ENCODE peak calls at places on chromosomes 16 and 17, in five cellular contexts. One of them, this sample, is unnamed. For H3K36me3 and H3K4me1, the result is how much of the 10 kb centered on the place peaks cover.

GRCh38 chr16:89168381-89169189 is 3.0 kb upstream of the CDH15 start:
- DNase-seq in colonic mucosa: no peak
- DNase-seq in neuronal stem cell: no peak
- DNase-seq in endothelial cell of umbilical vein: no peak
- DNase-seq in mesendoderm: no peak
- DNase-seq in this sample: no peak

GRCh38 chr17:1486802-1487695 is 5.4 kb downstream of the MYO1C start:
- DNase-seq in colonic mucosa: peak
- DNase-seq in neuronal stem cell: peak
- DNase-seq in endothelial cell of umbilical vein: peak
- DNase-seq in mesendoderm: peak
- DNase-seq in this sample: peak

GRCh38 chr16:28192811-28193529 is 18.8 kb downstream of the XPO6 start:
- DNase-seq in colonic mucosa: peak
- DNase-seq in neuronal stem cell: no peak
- DNase-seq in endothelial cell of umbilical vein: no peak
- DNase-seq in mesendoderm: no peak
- DNase-seq in this sample: no peak

GRCh38 chr16:526181-527014 is 1.1 kb upstream of the CAPN15 start:
- DNase-seq in colonic mucosa: no peak
- DNase-seq in neuronal stem cell: no peak
- DNase-seq in endothelial cell of umbilical vein: no peak
- DNase-seq in mesendoderm: peak
- DNase-seq in this sample: peak

GRCh38 chr17:48486557-48486956 is 44.3 kb downstream of the HOXB1 start:
- DNase-seq in colonic mucosa: no peak
- DNase-seq in neuronal stem cell: no peak
- DNase-seq in endothelial cell of umbilical vein: no peak
- DNase-seq in mesendoderm: peak
- DNase-seq in this sample: peak

GRCh38 chr17:62819511-62820221 is 11.6 kb upstream of the MARCHF10 start:
- DNase-seq in colonic mucosa: no peak
- DNase-seq in neuronal stem cell: peak
- DNase-seq in endothelial cell of umbilical vein: peak
- DNase-seq in mesendoderm: peak
- DNase-seq in this sample: peak

GRCh38 chr17:45319239-45319703 is 2.5 kb upstream of the MAP3K14 start:
- DNase-seq in colonic mucosa: peak
- DNase-seq in neuronal stem cell: no peak
- DNase-seq in endothelial cell of umbilical vein: no peak
- DNase-seq in mesendoderm: peak
- DNase-seq in this sample: peak

GRCh38 chr17:63433746-63434591 is 12.1 kb downstream of the CYB561 start:
- DNase-seq in colonic mucosa: peak
- DNase-seq in neuronal stem cell: no peak
- DNase-seq in endothelial cell of umbilical vein: no peak
- DNase-seq in mesendoderm: no peak
- DNase-seq in this sample: peak

GRCh38 chr16:8885674-8886592 is 3.8 kb downstream of the LITAFD start:
- DNase-seq in colonic mucosa: no peak
- DNase-seq in neuronal stem cell: no peak
- DNase-seq in endothelial cell of umbilical vein: peak
- DNase-seq in mesendoderm: peak
- DNase-seq in this sample: peak

GRCh38 chr17:28997811-28998210 is 8.0 kb downstream of the SEZ6 start:
- DNase-seq in colonic mucosa: no peak
- DNase-seq in neuronal stem cell: no peak
- DNase-seq in endothelial cell of umbilical vein: no peak
- DNase-seq in mesendoderm: no peak
- DNase-seq in this sample: no peak

GRCh38 chr16:84916156-84916555 is 95.2 kb downstream of the ZDHHC7 start:
- DNase-seq in colonic mucosa: no peak
- DNase-seq in neuronal stem cell: no peak
- DNase-seq in endothelial cell of umbilical vein: no peak
- DNase-seq in mesendoderm: no peak
- DNase-seq in this sample: no peak

GRCh38 chr17:78665952-78666920 is 89.0 kb upstream of the DNAH17 start:
- DNase-seq in colonic mucosa: no peak
- DNase-seq in neuronal stem cell: no peak
- DNase-seq in endothelial cell of umbilical vein: peak
- DNase-seq in mesendoderm: no peak
- DNase-seq in this sample: peak

GRCh38 chr16:21203155-21203797 is 8.1 kb downstream of the ZP2 start:
- DNase-seq in colonic mucosa: peak
- DNase-seq in neuronal stem cell: no peak
- DNase-seq in endothelial cell of umbilical vein: no peak
- DNase-seq in mesendoderm: no peak
- DNase-seq in this sample: no peak

GRCh38 chr17:18191967-18192366 is 8.3 kb downstream of the ALKBH5 start:
- DNase-seq in colonic mucosa: no peak
- DNase-seq in neuronal stem cell: no peak
- DNase-seq in endothelial cell of umbilical vein: no peak
- DNase-seq in mesendoderm: no peak
- DNase-seq in this sample: peak

GRCh38 chr16:89150090-89150835 is 21.3 kb upstream of the CDH15 start:
- DNase-seq in colonic mucosa: no peak
- DNase-seq in neuronal stem cell: no peak
- DNase-seq in endothelial cell of umbilical vein: no peak
- DNase-seq in mesendoderm: no peak
- DNase-seq in this sample: no peak

GRCh38 chr17:31319253-31319661 is 2.2 kb downstream of the EVI2A start:
- DNase-seq in colonic mucosa: no peak
- DNase-seq in neuronal stem cell: no peak
- DNase-seq in endothelial cell of umbilical vein: no peak
- DNase-seq in mesendoderm: no peak
- DNase-seq in this sample: no peak

GRCh38 chr17:69711504-69711903 is 297.0 kb downstream of the MAP2K6 start:
- DNase-seq in colonic mucosa: no peak
- DNase-seq in neuronal stem cell: no peak
- DNase-seq in endothelial cell of umbilical vein: no peak
- DNase-seq in mesendoderm: no peak
- DNase-seq in this sample: no peak

GRCh38 chr17:32341141-32341856 is 674 bp downstream of the C17orf75 start:
- DNase-seq in colonic mucosa: peak
- DNase-seq in neuronal stem cell: no peak
- DNase-seq in endothelial cell of umbilical vein: peak
- DNase-seq in mesendoderm: peak
- DNase-seq in this sample: peak

GRCh38 chr16:75550211-75550662 is 5.8 kb downstream of the TMEM231 start:
- DNase-seq in colonic mucosa: peak
- DNase-seq in neuronal stem cell: no peak
- DNase-seq in endothelial cell of umbilical vein: peak
- DNase-seq in mesendoderm: peak
- DNase-seq in this sample: no peak

GRCh38 chr17:52106638-52107261 is 51.8 kb downstream of the CA10 start:
- DNase-seq in colonic mucosa: peak
- DNase-seq in neuronal stem cell: peak
- DNase-seq in endothelial cell of umbilical vein: peak
- DNase-seq in mesendoderm: peak
- DNase-seq in this sample: peak

GRCh38 chr17:3004150-3004801 is 59.1 kb downstream of the OR1D5 start:
- DNase-seq in colonic mucosa: peak
- DNase-seq in neuronal stem cell: no peak
- DNase-seq in endothelial cell of umbilical vein: peak
- DNase-seq in mesendoderm: no peak
- DNase-seq in this sample: peak

GRCh38 chr16:57534337-57534880 is 2.0 kb downstream of the CCDC102A start:
- DNase-seq in colonic mucosa: peak
- DNase-seq in neuronal stem cell: no peak
- DNase-seq in endothelial cell of umbilical vein: no peak
- DNase-seq in mesendoderm: no peak
- DNase-seq in this sample: no peak

GRCh38 chr17:73349138-73349537 is 37.3 kb upstream of the CDC42EP4 start:
- DNase-seq in colonic mucosa: no peak
- DNase-seq in neuronal stem cell: peak
- DNase-seq in endothelial cell of umbilical vein: no peak
- DNase-seq in mesendoderm: peak
- DNase-seq in this sample: no peak

GRCh38 chr17:27381007-27381501 is 75.2 kb upstream of the KSR1 start:
- DNase-seq in colonic mucosa: peak
- DNase-seq in neuronal stem cell: peak
- DNase-seq in endothelial cell of umbilical vein: peak
- DNase-seq in mesendoderm: peak
- DNase-seq in this sample: peak

GRCh38 chr16:70588565-70588964 is 57.8 kb upstream of the IL34 start:
- DNase-seq in colonic mucosa: no peak
- DNase-seq in neuronal stem cell: no peak
- DNase-seq in endothelial cell of umbilical vein: peak
- DNase-seq in mesendoderm: no peak
- DNase-seq in this sample: peak

GRCh38 chr17:30530346-30531025 is 53.3 kb downstream of the GOSR1 start:
- DNase-seq in colonic mucosa: no peak
- DNase-seq in neuronal stem cell: no peak
- DNase-seq in endothelial cell of umbilical vein: peak
- DNase-seq in mesendoderm: peak
- DNase-seq in this sample: peak

GRCh38 chr16:89696598-89697128 is 4.8 kb downstream of the SPATA2L start:
- DNase-seq in colonic mucosa: no peak
- DNase-seq in neuronal stem cell: no peak
- DNase-seq in endothelial cell of umbilical vein: no peak
- DNase-seq in mesendoderm: no peak
- DNase-seq in this sample: no peak

GRCh38 chr17:73952136-73952497 is 251.4 kb upstream of the RPL38 start:
- DNase-seq in colonic mucosa: no peak
- DNase-seq in neuronal stem cell: peak
- DNase-seq in endothelial cell of umbilical vein: no peak
- DNase-seq in mesendoderm: no peak
- DNase-seq in this sample: no peak

DNA sequence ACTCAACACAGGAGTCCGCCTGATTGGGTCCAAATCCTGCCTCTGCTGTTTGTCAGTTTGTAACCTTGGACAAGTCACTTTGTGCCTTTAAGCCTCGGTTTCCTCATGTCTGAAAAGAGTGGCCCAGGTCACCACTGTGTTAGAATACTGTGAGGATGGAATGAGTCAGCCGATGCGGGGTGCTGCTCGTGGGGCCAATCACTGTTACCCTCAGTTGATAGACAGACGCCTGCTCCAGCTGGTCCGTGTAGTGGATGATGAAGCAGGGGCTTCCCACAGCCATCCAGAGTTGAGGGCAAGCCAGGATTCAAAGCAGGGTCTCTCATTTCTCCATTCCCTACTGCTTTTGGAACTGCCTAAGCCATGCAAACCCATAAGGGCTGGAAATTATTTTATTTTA is 5.8 kb downstream of the FBXL19 start:
- DNase-seq in colonic mucosa: no peak
- DNase-seq in neuronal stem cell: no peak
- DNase-seq in endothelial cell of umbilical vein: no peak
- DNase-seq in mesendoderm: no peak
- DNase-seq in this sample: no peak
- H3K36me3 ChIP-seq in colonic mucosa: under half
- H3K36me3 ChIP-seq in neuronal stem cell: half or more
- H3K36me3 ChIP-seq in endothelial cell of umbilical vein: under half
- H3K36me3 ChIP-seq in mesendoderm: under half
- H3K36me3 ChIP-seq in this sample: under half

DNA sequence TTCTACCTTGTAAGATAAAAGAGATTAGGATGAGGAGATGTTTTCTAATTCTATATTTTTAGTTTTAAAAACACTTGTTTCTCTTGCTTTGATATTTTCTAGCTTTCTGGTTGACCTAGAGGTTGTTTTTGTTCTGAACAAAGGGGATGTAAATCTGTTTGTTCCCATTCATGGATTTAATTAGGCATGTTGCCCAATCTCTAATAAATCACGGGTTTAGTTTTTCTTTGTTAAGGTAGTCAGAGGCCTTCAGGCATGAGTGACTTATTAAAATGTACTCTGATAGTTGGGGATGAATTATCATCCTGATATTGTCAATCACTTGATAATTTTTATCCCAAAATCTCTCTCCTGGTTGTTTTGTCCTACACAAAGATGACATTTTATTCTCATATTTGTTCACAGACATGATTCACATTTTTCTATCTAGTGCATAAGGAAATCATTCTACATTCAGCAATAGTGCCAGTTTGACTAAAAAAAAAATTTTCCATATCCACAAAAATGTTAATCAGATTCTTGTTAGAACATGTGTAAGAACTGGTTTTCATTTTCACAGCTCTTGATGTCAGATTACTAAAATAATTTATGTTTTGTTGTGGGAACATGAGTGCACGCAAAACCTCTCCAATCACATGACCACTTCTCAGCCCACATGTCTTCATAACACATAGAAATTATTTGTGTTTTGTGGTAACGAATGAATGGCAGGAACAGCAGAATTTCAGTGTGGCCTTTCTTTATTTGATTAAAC is 95.7 kb upstream of the AKTIP start:
- DNase-seq in colonic mucosa: no peak
- DNase-seq in neuronal stem cell: no peak
- DNase-seq in endothelial cell of umbilical vein: peak
- DNase-seq in mesendoderm: no peak
- DNase-seq in this sample: no peak
- H3K4me1 ChIP-seq in colonic mucosa: under half
- H3K4me1 ChIP-seq in neuronal stem cell: under half
- H3K4me1 ChIP-seq in endothelial cell of umbilical vein: under half
- H3K4me1 ChIP-seq in mesendoderm: under half
- H3K4me1 ChIP-seq in this sample: under half

GRCh38 chr16:66741131-66741900 is 10.1 kb downstream of the DYNC1LI2 start:
- DNase-seq in colonic mucosa: peak
- DNase-seq in neuronal stem cell: no peak
- DNase-seq in endothelial cell of umbilical vein: peak
- DNase-seq in mesendoderm: peak
- DNase-seq in this sample: peak

GRCh38 chr16:66731101-66731500 is 20.3 kb downstream of the DYNC1LI2 start:
- DNase-seq in colonic mucosa: no peak
- DNase-seq in neuronal stem cell: no peak
- DNase-seq in endothelial cell of umbilical vein: no peak
- DNase-seq in mesendoderm: no peak
- DNase-seq in this sample: no peak

GRCh38 chr16:66740533-66740932 is 10.9 kb downstream of the DYNC1LI2 start:
- DNase-seq in colonic mucosa: peak
- DNase-seq in neuronal stem cell: no peak
- DNase-seq in endothelial cell of umbilical vein: peak
- DNase-seq in mesendoderm: no peak
- DNase-seq in this sample: peak

GRCh38 chr16:66740010-66740409 is 11.4 kb downstream of the DYNC1LI2 start:
- DNase-seq in colonic mucosa: peak
- DNase-seq in neuronal stem cell: peak
- DNase-seq in endothelial cell of umbilical vein: peak
- DNase-seq in mesendoderm: peak
- DNase-seq in this sample: peak

DNA sequence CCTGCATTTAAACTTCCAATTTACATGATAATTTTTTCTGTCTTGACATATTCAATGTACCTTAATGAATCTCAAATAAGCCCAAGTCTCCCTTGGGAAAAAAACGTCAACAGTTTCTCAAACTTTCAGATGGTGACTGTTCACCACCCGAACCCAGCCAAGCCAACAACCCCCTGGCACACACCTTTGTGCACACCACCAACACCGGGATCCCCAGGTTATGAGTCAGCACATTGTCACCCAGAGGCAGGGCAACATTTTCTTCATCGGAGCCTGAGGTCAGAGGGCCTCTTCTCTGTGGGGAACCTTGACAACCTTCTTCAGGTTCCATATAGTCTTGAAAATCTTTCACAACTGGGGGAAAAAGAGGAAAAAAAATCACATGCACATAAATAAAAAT is 15.5 kb downstream of the DYNC1LI2 start:
- DNase-seq in colonic mucosa: no peak
- DNase-seq in neuronal stem cell: no peak
- DNase-seq in endothelial cell of umbilical vein: no peak
- DNase-seq in mesendoderm: no peak
- DNase-seq in this sample: no peak
- H3K9ac ChIP-seq in colonic mucosa: no peak
- H3K9ac ChIP-seq in neuronal stem cell: no peak
- H3K9ac ChIP-seq in endothelial cell of umbilical vein: no peak
- H3K9ac ChIP-seq in mesendoderm: no peak
- H3K9ac ChIP-seq in this sample: no peak

GRCh38 chr16:50309156-50309526 is 42.8 kb downstream of the ADCY7 start:
- DNase-seq in colonic mucosa: no peak
- DNase-seq in neuronal stem cell: no peak
- DNase-seq in endothelial cell of umbilical vein: no peak
- DNase-seq in mesendoderm: no peak
- DNase-seq in this sample: no peak
- H3K36me3 ChIP-seq in colonic mucosa: under half
- H3K36me3 ChIP-seq in neuronal stem cell: under half
- H3K36me3 ChIP-seq in endothelial cell of umbilical vein: under half
- H3K36me3 ChIP-seq in mesendoderm: under half
- H3K36me3 ChIP-seq in this sample: under half